ENCODE peak calls at places on chromosomes 2 and 18, in six cellular contexts. A, W, K, N, M and Y are unnamed samples.
A peak's percentile ranks its signal among the peaks of the same experiment; 100 is the strongest.

GRCh38 chr2:67256892-67257291 is 140.2 kb upstream of the ETAA1 start:
- DNase-seq in W (no peak), N (peak; percentile 35), K (peak; percentile 91), A (no peak), M (no peak), Y (no peak)

GRCh38 chr2:205474746-205475145 is 207.6 kb upstream of the NRP2 start:
- DNase-seq in W (no peak), M (no peak), K (no peak), N (peak; percentile 26), A (no peak), Y (no peak)

GRCh38 chr2:230874876-230875275 is 10.1 kb downstream of the ITM2C start:
- DNase-seq in W (no peak), K (no peak), A (no peak), N (no peak), M (no peak), Y (no peak)

GRCh38 chr2:46985512-46985911 is 69.9 kb upstream of the MCFD2 start:
- DNase-seq in K (no peak), M (no peak), W (no peak), A (no peak), N (no peak), Y (peak; percentile 45)

GRCh38 chr18:27839141-27839540 is 337.8 kb downstream of the CDH2 start:
- DNase-seq in N (peak; percentile 85), M (peak; percentile 79), A (no peak), K (peak; percentile 27), W (no peak), Y (peak; percentile 35)

GRCh38 chr2:47037678-47038077 is 117.4 kb downstream of the STPG4 start:
- DNase-seq in A (no peak), W (no peak), N (no peak), K (no peak), M (no peak), Y (no peak)

GRCh38 chr2:101794141-101794540 is 96.6 kb downstream of the MAP4K4 start:
- DNase-seq in A (no peak), N (peak; percentile 42), K (no peak), M (no peak), W (no peak), Y (no peak)

GRCh38 chr2:203656522-203657287 is 49.7 kb upstream of the CD28 start:
- DNase-seq in A (no peak), N (peak; percentile 75), W (no peak), M (peak; percentile 59), K (no peak), Y (peak; percentile 84)

GRCh38 chr18:13813271-13813849 is 10.6 kb upstream of the MC5R start:
- DNase-seq in W (peak; percentile 50), M (peak; percentile 81), N (peak; percentile 68), A (no peak), K (no peak), Y (peak; percentile 77)

GRCh38 chr2:37706334-37706733 is 34.9 kb upstream of the CDC42EP3 start:
- DNase-seq in A (no peak), M (no peak), N (no peak), K (no peak), W (no peak), Y (no peak)

GRCh38 chr2:37707393-37707792 is 36.0 kb upstream of the CDC42EP3 start:
- DNase-seq in W (no peak), K (no peak), N (no peak), M (no peak), A (no peak), Y (no peak)

GRCh38 chr2:37706784-37707183 is 35.3 kb upstream of the CDC42EP3 start:
- DNase-seq in K (no peak), W (no peak), N (no peak), M (no peak), A (no peak), Y (no peak)

DNA sequence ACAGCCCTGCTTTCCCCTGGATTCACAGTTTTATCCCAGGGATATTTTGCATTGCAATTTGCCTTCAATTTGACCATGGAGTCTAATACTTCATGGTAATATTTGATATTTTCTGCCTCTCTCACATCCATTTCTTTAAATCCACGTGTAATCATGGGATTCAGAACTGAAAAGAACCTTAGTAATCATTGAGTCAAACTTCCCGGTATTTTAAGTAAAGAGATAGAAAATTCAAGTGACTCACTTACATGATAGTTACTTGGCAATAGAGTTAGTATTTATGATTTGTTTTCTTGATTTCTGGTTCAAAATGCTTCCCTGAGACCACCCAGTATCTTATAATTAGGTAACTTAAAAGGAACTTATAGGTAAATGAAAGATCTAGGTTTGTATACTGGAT is 33.7 kb upstream of the CDC42EP3 start:
- DNase-seq in N (no peak), A (no peak), W (no peak), K (no peak), M (no peak), Y (no peak)
- TF ChIP-seq CTCF in N (no peak), A (no peak), W (no peak), K (no peak), M (no peak), Y (no peak)

DNA sequence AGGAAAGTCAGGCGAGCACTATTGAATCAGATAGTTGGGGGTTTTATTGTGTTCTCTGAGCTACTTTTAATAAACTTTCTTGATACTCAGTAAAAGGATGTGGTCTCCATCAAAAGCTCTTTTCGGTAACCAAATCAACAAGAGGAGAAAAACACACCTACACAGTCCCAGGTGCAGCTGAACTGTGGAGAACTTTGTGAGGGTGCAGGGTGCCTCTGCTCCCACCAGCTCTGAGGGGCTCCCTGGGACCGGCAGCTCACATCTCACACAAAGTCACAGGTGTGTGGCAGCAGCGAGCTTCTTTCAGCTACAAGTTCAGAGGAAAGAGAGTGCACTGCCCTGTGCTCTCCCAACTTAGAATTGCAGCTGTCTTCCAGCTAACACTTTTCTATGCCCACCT is 650.4 kb downstream of the RNF144A start:
- DNase-seq in K (no peak), M (no peak), W (no peak), A (no peak), N (no peak), Y (no peak)
- TF ChIP-seq CTCF in K (no peak), M (no peak), W (no peak), A (no peak), N (no peak), Y (no peak)

GRCh38 chr2:39381653-39382052 is 55.4 kb downstream of the MAP4K3 start:
- DNase-seq in N (no peak), A (no peak), K (no peak), W (no peak), M (no peak), Y (no peak)

GRCh38 chr2:39377226-39377939 is 59.7 kb downstream of the MAP4K3 start:
- DNase-seq in M (no peak), A (no peak), N (no peak), W (no peak), K (no peak), Y (no peak)

GRCh38 chr2:39380525-39381150 is 56.4 kb downstream of the MAP4K3 start:
- DNase-seq in N (peak; percentile 31), K (no peak), W (no peak), M (no peak), A (no peak), Y (no peak)

GRCh38 chr2:39378968-39379367 is 58.1 kb downstream of the MAP4K3 start:
- DNase-seq in K (no peak), M (no peak), A (no peak), N (no peak), W (no peak), Y (no peak)

DNA sequence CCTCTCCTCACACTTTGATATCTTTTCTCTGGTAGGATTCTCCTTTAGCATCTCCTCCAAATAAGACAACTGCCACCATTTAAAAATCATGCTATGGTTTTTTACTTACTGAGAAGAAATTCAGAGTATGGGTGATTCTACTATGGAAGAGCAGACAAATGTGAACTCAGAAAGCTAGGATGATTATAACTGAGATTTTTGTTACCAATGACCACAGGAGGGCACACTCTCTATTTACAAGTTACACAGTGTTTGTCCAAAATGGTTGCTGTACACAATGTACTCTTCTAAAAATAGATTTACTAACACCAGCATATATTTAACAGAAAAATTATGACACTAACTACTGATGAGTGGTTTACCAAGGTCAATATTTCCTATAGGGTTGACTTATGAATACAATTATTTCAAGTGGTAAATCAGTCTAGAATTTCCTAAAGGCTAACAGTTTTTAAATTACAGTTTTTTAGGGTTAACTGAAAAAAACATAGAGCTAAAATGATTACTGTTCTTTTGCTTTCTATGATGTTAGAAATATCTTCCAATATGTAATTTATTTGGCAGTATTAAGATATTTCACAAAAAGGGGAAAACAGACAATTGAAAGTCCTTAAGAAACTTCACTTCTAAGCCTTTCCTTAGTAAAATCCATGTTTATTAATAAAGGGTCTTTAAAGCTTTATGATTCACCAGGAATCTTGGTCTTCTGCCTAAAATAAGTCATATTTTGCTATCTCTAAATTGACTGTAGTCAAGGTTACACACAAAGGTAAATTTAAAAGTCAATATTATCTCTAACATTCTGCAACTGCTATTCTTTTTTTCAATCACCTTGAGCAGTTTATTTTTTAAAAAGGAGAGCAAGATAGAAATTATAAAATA is 57.2 kb downstream of the MAP4K3 start:
- DNase-seq in K (peak; percentile 23), A (no peak), M (peak; percentile 8), N (peak; percentile 84), W (peak; percentile 12), Y (peak; percentile 17)
- TF ChIP-seq CTCF in K (peak; percentile 60), A (peak; percentile 76), M (peak; percentile 67), N (peak; percentile 62), W (peak; percentile 43), Y (no peak)

GRCh38 chr2:118269408-118270051 is 181.3 kb downstream of the INSIG2 start:
- DNase-seq in W (no peak), M (no peak), N (no peak), K (no peak), A (no peak), Y (peak; percentile 24)
- TF ChIP-seq CTCF in W (peak; percentile 56), M (no peak), N (no peak), K (no peak), A (peak; percentile 44), Y (peak; percentile 34)

GRCh38 chr2:179447839-179448447 is 183.3 kb upstream of the SESTD1 start:
- DNase-seq in A (no peak), N (no peak), W (no peak), K (no peak), M (no peak), Y (no peak)
- TF ChIP-seq CTCF in A (no peak), N (peak; percentile 28), W (peak; percentile 20), K (peak; percentile 43), M (no peak), Y (peak; percentile 17)

DNA sequence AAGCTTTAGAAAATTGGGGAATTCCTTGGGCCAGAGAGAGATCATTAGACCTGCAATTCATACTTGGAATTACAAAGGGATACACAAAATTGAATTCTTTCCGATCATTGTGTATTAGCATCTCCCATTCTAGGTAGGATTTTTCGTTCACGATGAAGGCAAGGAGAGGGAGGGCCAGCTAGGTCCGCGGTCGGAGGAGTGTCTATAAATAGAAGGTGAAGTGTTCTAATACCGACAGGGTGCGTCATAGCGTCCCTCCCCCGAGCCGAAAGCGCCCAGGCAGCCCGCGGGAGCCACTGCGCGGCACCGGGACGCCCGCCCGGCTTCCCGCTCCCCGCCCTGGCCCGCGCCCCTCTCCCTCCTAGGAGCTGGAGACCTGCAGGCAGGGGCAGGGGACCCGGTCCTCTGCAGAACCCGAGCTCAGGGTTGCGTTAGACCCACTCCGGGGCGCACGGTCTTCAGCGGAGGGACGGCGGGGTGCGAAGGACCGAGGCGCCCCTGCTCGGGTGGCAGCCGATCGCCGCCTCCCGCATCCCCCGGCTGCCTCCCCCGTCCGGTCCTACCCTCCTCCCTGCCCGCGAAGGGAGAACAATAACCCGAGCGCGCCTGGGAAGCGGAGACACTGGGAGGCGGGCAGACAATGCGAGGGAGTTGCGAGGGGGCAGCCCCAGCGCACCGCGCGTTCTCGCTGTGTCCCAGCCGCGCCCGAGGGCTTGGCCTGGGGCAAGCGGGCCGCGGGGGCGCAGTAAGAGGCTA is 114.1 kb upstream of the SERTAD2 start:
- DNase-seq in A (peak; percentile 84), K (peak; percentile 61), M (peak; percentile 85), W (no peak), N (peak; percentile 91), Y (peak; percentile 86)
- TF ChIP-seq CTCF in A (no peak), K (no peak), M (no peak), W (no peak), N (no peak), Y (no peak)